ENCODE peak calls at places on chromosomes 3 and 15, in four cellular contexts. G is psoas muscle, I is fibroblast of lung, D is upper lobe of right lung. Y is an unnamed sample.
A peak's percentile ranks its signal among the peaks of the same experiment; 100 is the strongest.

GRCh38 chr3:124229407-124229806 is 237.5 kb upstream of the ROPN1 start:
- DNase-seq in I (peak; percentile 62), G (no peak), D (no peak), Y (no peak)

GRCh38 chr3:58045084-58045483 is 36.9 kb downstream of the FLNB start:
- DNase-seq in D (no peak), I (no peak), G (no peak), Y (peak; percentile 43)

GRCh38 chr15:59993041-59993750 is 10.9 kb upstream of the FOXB1 start:
- DNase-seq in D (no peak), I (no peak), G (no peak), Y (no peak)

GRCh38 chr15:92383528-92384326 is 10.0 kb upstream of the ST8SIA2 start:
- DNase-seq in D (no peak), G (no peak), I (no peak), Y (no peak)

GRCh38 chr3:43171770-43172169 is 65.9 kb upstream of the POMGNT2 start:
- DNase-seq in G (no peak), I (no peak), D (no peak), Y (peak; percentile 16)

GRCh38 chr15:40115670-40116093 is 7.0 kb upstream of the BMF start:
- DNase-seq in G (no peak), D (peak; percentile 89), I (no peak), Y (no peak)

GRCh38 chr3:50303038-50303815 is at the start of gene HYAL1:
- DNase-seq in G (peak; percentile 77), I (no peak), D (peak; percentile 92), Y (peak; percentile 30)

GRCh38 chr3:159948423-159949140 is 40.1 kb upstream of the IL12A start:
- DNase-seq in G (no peak), D (no peak), I (peak; percentile 64), Y (no peak)

GRCh38 chr3:126105691-126106187 is 21.8 kb upstream of the SLC41A3 start:
- DNase-seq in I (no peak), D (no peak), G (no peak), Y (no peak)

GRCh38 chr3:142274908-142275307 is 49.5 kb upstream of the GK5 start:
- DNase-seq in D (no peak), G (no peak), I (peak; percentile 22), Y (peak; percentile 22)

GRCh38 chr3:154904328-154904727 is 175.8 kb upstream of the MME start:
- DNase-seq in G (no peak), I (no peak), D (no peak), Y (peak; percentile 46)

GRCh38 chr15:62545392-62546227 is 380.5 kb upstream of the C2CD4B start:
- DNase-seq in I (peak; percentile 73), G (peak; percentile 44), D (no peak), Y (peak; percentile 94)

GRCh38 chr3:126659915-126660886 is 5.3 kb upstream of the TXNRD3 start:
- DNase-seq in I (no peak), G (no peak), D (no peak), Y (no peak)

GRCh38 chr3:195227871-195228270 is 43.1 kb downstream of the XXYLT1 start:
- DNase-seq in I (no peak), G (no peak), D (peak; percentile 52), Y (no peak)

GRCh38 chr3:118541791-118542190 is 492.9 kb downstream of the IGSF11 start:
- DNase-seq in G (no peak), D (no peak), I (no peak), Y (no peak)

GRCh38 chr15:58070801-58071418 is 5.4 kb upstream of the ALDH1A2 start:
- DNase-seq in I (peak; percentile 30), D (peak; percentile 72), G (peak; percentile 34), Y (peak; percentile 65)

GRCh38 chr15:39124155-39124924 is 456.5 kb upstream of the THBS1 start:
- DNase-seq in G (peak; percentile 19), D (no peak), I (peak; percentile 81), Y (peak; percentile 66)

GRCh38 chr15:47358876-47359275 is 358.4 kb upstream of the SEMA6D start:
- DNase-seq in I (no peak), D (no peak), G (no peak), Y (no peak)

GRCh38 chr3:25427155-25428002 is 684 bp upstream of the RARB start:
- DNase-seq in I (peak; percentile 80), D (no peak), G (no peak), Y (peak; percentile 50)

GRCh38 chr3:183239046-183239445 is 14.0 kb upstream of the B3GNT5 start:
- DNase-seq in I (no peak), G (no peak), D (no peak), Y (no peak)

GRCh38 chr3:140219923-140220452 is 285.0 kb downstream of the CLSTN2 start:
- DNase-seq in G (no peak), I (no peak), D (no peak), Y (no peak)

GRCh38 chr3:49719214-49719884 is at the start of gene AMIGO3:
- DNase-seq in D (peak; percentile 98), I (peak; percentile 90), G (peak; percentile 97), Y (peak; percentile 89)

GRCh38 chr3:42502429-42503250 is at the start of gene VIPR1:
- DNase-seq in I (peak; percentile 8), G (peak; percentile 63), D (peak; percentile 95), Y (no peak)

GRCh38 chr3:45306406-45307008 is 80.4 kb upstream of the TMEM158 start:
- DNase-seq in I (no peak), G (no peak), D (no peak), Y (no peak)

GRCh38 chr3:53513556-53514190 is 19.3 kb downstream of the CACNA1D start:
- DNase-seq in D (no peak), I (no peak), G (no peak), Y (no peak)

GRCh38 chr3:51717446-51717845 is 10.6 kb downstream of the GRM2 start:
- DNase-seq in D (no peak), G (no peak), I (no peak), Y (no peak)

GRCh38 chr3:51719413-51720025 is 12.7 kb downstream of the GRM2 start:
- DNase-seq in D (no peak), I (no peak), G (no peak), Y (no peak)

GRCh38 chr3:51717947-51718346 is 11.1 kb downstream of the GRM2 start:
- DNase-seq in G (no peak), I (no peak), D (no peak), Y (no peak)

GRCh38 chr3:51720292-51721061 is 13.6 kb downstream of the GRM2 start:
- DNase-seq in D (no peak), G (no peak), I (no peak), Y (no peak)

GRCh38 chr3:51718547-51719412 is 11.9 kb downstream of the GRM2 start:
- DNase-seq in D (peak; percentile 78), G (peak; percentile 45), I (peak; percentile 7), Y (peak; percentile 17)
- TF ChIP-seq CTCF in D (peak; percentile 59), G (peak; percentile 59), I (peak; percentile 57), Y (peak; percentile 59)

DNA sequence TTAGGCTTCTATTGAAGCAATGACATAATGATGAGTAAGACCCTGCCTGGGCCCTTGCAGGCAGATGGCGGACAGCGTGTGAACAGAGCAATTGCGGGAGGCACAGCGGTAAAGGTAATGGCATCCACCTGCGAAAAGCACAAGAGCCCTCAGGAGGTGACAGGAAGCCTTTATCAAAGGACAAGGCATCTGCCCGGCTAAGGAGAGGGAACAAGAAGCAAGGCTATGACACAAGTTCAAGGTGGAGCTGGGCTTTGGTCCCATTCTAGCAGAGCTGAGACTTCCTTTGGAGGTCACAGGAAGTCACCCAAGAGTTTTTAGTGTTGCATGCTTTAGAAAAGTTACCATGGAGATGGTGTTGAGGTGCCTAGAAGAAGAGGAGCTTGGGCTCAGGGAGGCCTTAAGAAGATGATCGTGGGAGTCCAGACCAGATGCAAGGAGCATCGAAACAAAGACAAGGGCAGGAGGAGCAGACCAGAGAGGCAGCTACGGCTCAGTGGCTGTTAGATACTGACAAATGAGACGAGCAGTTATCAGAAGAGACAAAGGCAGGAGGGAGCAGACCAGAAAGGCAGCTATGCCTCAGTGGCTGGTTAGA is 34.5 kb downstream of the OSBPL10 start:
- DNase-seq in D (no peak), G (no peak), I (peak; percentile 32), Y (no peak)
- H3K4me3 ChIP-seq in D (no peak overlapping the region), G (no peak overlapping the region), I (no peak overlapping the region), Y (no peak overlapping the region)

GRCh38 chr15:73712107-73712506 is 27.9 kb downstream of the CD276 start:
- DNase-seq in G (no peak), I (no peak), D (no peak), Y (no peak)
- TF ChIP-seq CTCF in G (no peak), I (no peak), D (no peak), Y (peak; percentile 3)

GRCh38 chr15:100043069-100043641 is 298.6 kb downstream of the ADAMTS17 start:
- DNase-seq in G (peak; percentile 40), I (peak; percentile 91), D (no peak), Y (peak; percentile 53)
- H3K4me3 ChIP-seq in G (peak overlapping the region; percentile 43), I (no peak overlapping the region), D (no peak overlapping the region), Y (no peak overlapping the region)

DNA sequence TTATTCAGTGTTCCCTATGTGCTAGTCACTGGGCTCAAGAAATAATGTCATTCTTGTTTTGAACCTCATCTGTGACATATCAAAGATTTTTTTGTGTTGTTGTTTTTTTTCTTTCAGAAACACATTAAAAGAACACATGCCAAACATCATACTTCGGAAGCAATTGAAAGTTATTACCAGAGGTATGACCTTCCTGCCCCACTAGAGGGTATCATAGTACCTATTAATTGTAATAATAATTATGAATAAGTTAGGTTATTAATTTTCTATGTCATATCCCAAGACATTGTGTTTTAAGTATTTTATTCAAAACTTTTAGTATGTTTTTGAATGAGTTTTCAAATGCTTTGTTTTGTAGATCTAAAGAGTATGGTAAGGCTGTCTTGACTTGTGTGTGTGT is 65.7 kb downstream of the CDIN1 start:
- DNase-seq in D (no peak), G (no peak), I (no peak), Y (peak; percentile 48)
- TF ChIP-seq CTCF in D (peak; percentile 24), G (no peak), I (peak; percentile 17), Y (peak; percentile 26)